ENCODE peak calls at places on chromosome 5, in four cellular contexts. Z is IMR-90, A is fibroblast of the aortic adventitia, T is transverse colon. C is an unnamed sample.

GRCh38 chr5:4099401-4099800 is 503.8 kb downstream of the IRX1 start:
- DNase-seq in Z (no peak), A (no peak), T (no peak), C (no peak)

GRCh38 chr5:37495668-37496067 is 116.5 kb downstream of the WDR70 start:
- DNase-seq in Z (peak; percentile 89), A (peak; percentile 37), T (no peak), C (no peak)

GRCh38 chr5:66143473-66144073 is 527 bp upstream of the SREK1 start:
- DNase-seq in Z (no peak), A (no peak), T (no peak), C (no peak)

GRCh38 chr5:150179221-150179620 is 10.6 kb upstream of the SLC6A7 start:
- DNase-seq in Z (no peak), A (no peak), T (no peak), C (no peak)

GRCh38 chr5:151121652-151122051 is 35.9 kb downstream of the ANXA6 start:
- DNase-seq in Z (no peak), A (no peak), T (no peak), C (no peak)

GRCh38 chr5:143355710-143356109 is 47.8 kb downstream of the NR3C1 start:
- DNase-seq in Z (peak; percentile 96), A (peak; percentile 95), T (peak; percentile 46), C (no peak)

GRCh38 chr5:56175465-56175864 is 57.7 kb downstream of the ANKRD55 start:
- DNase-seq in Z (peak; percentile 84), A (peak; percentile 96), T (no peak), C (no peak)

GRCh38 chr5:176619203-176619568 is 9.2 kb upstream of the GPRIN1 start:
- DNase-seq in Z (peak; percentile 86), A (peak; percentile 79), T (peak; percentile 47), C (no peak)

GRCh38 chr5:150778517-150779396 is at the start of gene SMIM3:
- DNase-seq in Z (peak; percentile 63), A (peak; percentile 62), T (peak; percentile 86), C (peak; percentile 32)

GRCh38 chr5:68544091-68544655 is 328.6 kb downstream of the PIK3R1 start:
- DNase-seq in Z (no peak), A (no peak), T (no peak), C (no peak)

GRCh38 chr5:38994329-38994927 is 79.8 kb downstream of the RICTOR start:
- DNase-seq in Z (peak; percentile 76), A (peak; percentile 84), T (peak; percentile 25), C (no peak)

GRCh38 chr5:107282061-107282460 is 388.7 kb downstream of the EFNA5 start:
- DNase-seq in Z (no peak), A (no peak), T (no peak), C (no peak)

GRCh38 chr5:177446184-177447065 is at the start of gene PRR7:
- DNase-seq in Z (peak; percentile 64), A (peak; percentile 39), T (peak; percentile 67), C (no peak)